ENCODE peak calls at places on chromosomes 6 and 20, in five cellular contexts. One of them, this sample, is unnamed.

GRCh38 chr20:61964675-61965605 is 100.7 kb downstream of the TAF4 start:
- DNase-seq in GM20000: no peak
- DNase-seq in brain microvascular endothelial cell: no peak
- DNase-seq in neural crest cell: no peak
- DNase-seq in Calu3: no peak
- DNase-seq in this sample: no peak

GRCh38 chr20:35511814-35512420 is 17.5 kb downstream of the C20orf173 start:
- DNase-seq in GM20000: no peak
- DNase-seq in brain microvascular endothelial cell: peak; percentile 33
- DNase-seq in neural crest cell: peak; percentile 13
- DNase-seq in Calu3: peak; percentile 63
- DNase-seq in this sample: no peak

GRCh38 chr20:51531141-51531710 is 11.3 kb downstream of the NFATC2 start:
- DNase-seq in GM20000: peak; percentile 63
- DNase-seq in brain microvascular endothelial cell: no peak
- DNase-seq in neural crest cell: no peak
- DNase-seq in Calu3: no peak
- DNase-seq in this sample: peak; percentile 71

GRCh38 chr6:35590622-35591066 is 77.9 kb upstream of the TULP1 start:
- DNase-seq in GM20000: no peak
- DNase-seq in brain microvascular endothelial cell: no peak
- DNase-seq in neural crest cell: no peak
- DNase-seq in Calu3: no peak
- DNase-seq in this sample: no peak

GRCh38 chr20:29741894-29742698 is 1515.4 kb upstream of the DEFB115 start:
- DNase-seq in GM20000: peak; percentile 46
- DNase-seq in brain microvascular endothelial cell: no peak
- DNase-seq in neural crest cell: no peak
- DNase-seq in Calu3: no peak
- DNase-seq in this sample: no peak

GRCh38 chr6:71333700-71334099 is 45.1 kb downstream of the OGFRL1 start:
- DNase-seq in GM20000: no peak
- DNase-seq in brain microvascular endothelial cell: peak; percentile 76
- DNase-seq in neural crest cell: no peak
- DNase-seq in Calu3: peak; percentile 11
- DNase-seq in this sample: no peak

GRCh38 chr6:27777614-27778355 is 134.4 kb downstream of the OR2B2 start:
- DNase-seq in GM20000: no peak
- DNase-seq in brain microvascular endothelial cell: no peak
- DNase-seq in neural crest cell: no peak
- DNase-seq in Calu3: no peak
- DNase-seq in this sample: no peak

GRCh38 chr6:56802570-56802969 is 152.3 kb upstream of the BEND6 start:
- DNase-seq in GM20000: no peak
- DNase-seq in brain microvascular endothelial cell: peak; percentile 38
- DNase-seq in neural crest cell: no peak
- DNase-seq in Calu3: peak; percentile 55
- DNase-seq in this sample: no peak

GRCh38 chr20:47875302-47876025 is 90.2 kb upstream of the SULF2 start:
- DNase-seq in GM20000: no peak
- DNase-seq in brain microvascular endothelial cell: peak; percentile 18
- DNase-seq in neural crest cell: no peak
- DNase-seq in Calu3: no peak
- DNase-seq in this sample: no peak

GRCh38 chr20:62935968-62936585 is 1.9 kb upstream of the GID8 start:
- DNase-seq in GM20000: no peak
- DNase-seq in brain microvascular endothelial cell: no peak
- DNase-seq in neural crest cell: no peak
- DNase-seq in Calu3: no peak
- DNase-seq in this sample: no peak

GRCh38 chr20:63873477-63873971 is 8.5 kb downstream of the TPD52L2 start:
- DNase-seq in GM20000: no peak
- DNase-seq in brain microvascular endothelial cell: peak; percentile 69
- DNase-seq in neural crest cell: no peak
- DNase-seq in Calu3: no peak
- DNase-seq in this sample: no peak

DNA sequence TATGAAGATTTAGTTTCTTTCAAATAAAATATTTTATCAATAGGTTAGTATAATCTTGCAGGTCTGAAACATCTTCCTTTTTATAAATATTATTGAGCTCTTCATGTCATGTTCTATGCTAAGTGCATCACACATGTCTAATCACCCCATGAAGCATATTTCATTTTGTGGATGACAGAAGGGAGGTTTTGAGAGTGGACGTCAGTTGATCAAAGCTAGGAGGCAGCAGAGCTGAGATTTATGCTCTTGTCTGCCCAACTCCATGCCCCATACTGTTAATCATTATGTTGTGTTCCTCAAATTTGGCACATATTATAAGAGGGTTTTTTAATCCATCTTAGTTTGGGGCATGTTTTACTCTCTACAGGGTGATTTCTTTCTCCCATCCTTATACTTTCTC is 22.7 kb downstream of the DSE start:
- DNase-seq in GM20000: no peak
- DNase-seq in brain microvascular endothelial cell: no peak
- DNase-seq in neural crest cell: no peak
- DNase-seq in Calu3: no peak
- DNase-seq in this sample: no peak
- TF ChIP-seq CTCF in GM20000: no peak
- TF ChIP-seq CTCF in brain microvascular endothelial cell: peak; percentile 37
- TF ChIP-seq CTCF in neural crest cell: no peak
- TF ChIP-seq CTCF in Calu3: no peak
- TF ChIP-seq CTCF in this sample: peak; percentile 40

GRCh38 chr6:69487688-69488087 is 309.1 kb downstream of the LMBRD1 start:
- DNase-seq in GM20000: no peak
- DNase-seq in brain microvascular endothelial cell: no peak
- DNase-seq in neural crest cell: no peak
- DNase-seq in Calu3: no peak
- DNase-seq in this sample: no peak
- TF ChIP-seq CTCF in GM20000: no peak
- TF ChIP-seq CTCF in brain microvascular endothelial cell: no peak
- TF ChIP-seq CTCF in neural crest cell: peak; percentile 63
- TF ChIP-seq CTCF in Calu3: peak; percentile 30
- TF ChIP-seq CTCF in this sample: peak; percentile 3

GRCh38 chr6:66663127-66663526 is 956.1 kb upstream of the EYS start:
- DNase-seq in GM20000: no peak
- DNase-seq in brain microvascular endothelial cell: no peak
- DNase-seq in neural crest cell: no peak
- DNase-seq in Calu3: no peak
- DNase-seq in this sample: no peak

GRCh38 chr6:66664112-66664511 is 957.1 kb upstream of the EYS start:
- DNase-seq in GM20000: no peak
- DNase-seq in brain microvascular endothelial cell: no peak
- DNase-seq in neural crest cell: no peak
- DNase-seq in Calu3: no peak
- DNase-seq in this sample: no peak

GRCh38 chr6:66662721-66663120 is 955.7 kb upstream of the EYS start:
- DNase-seq in GM20000: no peak
- DNase-seq in brain microvascular endothelial cell: no peak
- DNase-seq in neural crest cell: peak; percentile 15
- DNase-seq in Calu3: no peak
- DNase-seq in this sample: no peak

DNA sequence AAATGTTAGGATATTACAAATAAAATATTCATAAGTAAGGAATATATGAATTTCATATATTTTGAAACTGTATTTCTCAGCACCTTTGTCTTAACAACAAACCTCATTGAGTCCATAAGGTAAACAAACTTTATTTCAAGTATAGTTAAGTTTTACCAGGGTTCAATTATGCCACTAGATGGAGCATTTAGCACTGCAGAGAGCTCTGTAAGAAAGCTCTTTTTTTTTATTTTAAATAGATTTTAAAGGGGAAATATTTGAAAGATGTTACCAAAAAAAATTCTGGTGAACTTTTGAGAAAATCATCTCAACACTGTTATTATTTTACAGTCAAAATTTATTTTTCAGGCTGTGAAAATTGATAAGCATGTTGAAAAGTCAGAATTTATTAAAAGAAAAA is 955.2 kb upstream of the EYS start:
- DNase-seq in GM20000: no peak
- DNase-seq in brain microvascular endothelial cell: no peak
- DNase-seq in neural crest cell: no peak
- DNase-seq in Calu3: no peak
- DNase-seq in this sample: no peak
- TF ChIP-seq CTCF in GM20000: no peak
- TF ChIP-seq CTCF in brain microvascular endothelial cell: peak; percentile 45
- TF ChIP-seq CTCF in neural crest cell: peak; percentile 69
- TF ChIP-seq CTCF in Calu3: no peak
- TF ChIP-seq CTCF in this sample: no peak

DNA sequence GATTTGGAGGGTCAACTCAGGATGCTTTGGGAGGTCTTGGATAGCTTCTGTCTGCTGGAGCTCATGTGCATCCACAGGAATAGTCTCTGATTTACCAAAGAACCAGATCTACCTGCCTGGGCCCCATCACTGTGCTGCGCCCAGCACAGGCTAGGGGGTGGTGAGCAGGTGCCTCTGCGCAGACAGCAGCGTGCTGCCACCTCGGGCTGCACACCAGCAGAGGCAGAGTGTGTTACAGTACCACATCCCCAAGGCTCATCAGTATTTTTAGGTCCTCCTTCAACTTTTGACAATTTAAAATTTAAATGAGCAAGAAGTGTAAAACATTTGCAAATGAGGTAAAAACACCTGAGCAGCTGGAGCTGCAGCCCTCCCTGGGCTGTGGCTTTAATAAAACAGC is 324.8 kb downstream of the ZFAND3 start:
- DNase-seq in GM20000: no peak
- DNase-seq in brain microvascular endothelial cell: no peak
- DNase-seq in neural crest cell: no peak
- DNase-seq in Calu3: no peak
- DNase-seq in this sample: no peak
- TF ChIP-seq CTCF in GM20000: no peak
- TF ChIP-seq CTCF in brain microvascular endothelial cell: no peak
- TF ChIP-seq CTCF in neural crest cell: no peak
- TF ChIP-seq CTCF in Calu3: no peak
- TF ChIP-seq CTCF in this sample: no peak

GRCh38 chr6:92892626-92893025 is 526.7 kb downstream of the EPHA7 start:
- DNase-seq in GM20000: no peak
- DNase-seq in brain microvascular endothelial cell: no peak
- DNase-seq in neural crest cell: no peak
- DNase-seq in Calu3: no peak
- DNase-seq in this sample: no peak
- TF ChIP-seq CTCF in GM20000: no peak
- TF ChIP-seq CTCF in brain microvascular endothelial cell: no peak
- TF ChIP-seq CTCF in neural crest cell: no peak
- TF ChIP-seq CTCF in Calu3: no peak
- TF ChIP-seq CTCF in this sample: no peak

This sample was measured in GM10248.